ENCODE peak calls at places on chromosomes 13 and 19, in five cellular contexts. V, T, A, E and S are unnamed samples.

GRCh38 chr19:44401108-44401786 is at the start of gene ZNF285:
- DNase-seq in V (peak; percentile 84), T (peak; percentile 93), A (peak; percentile 97), E (peak; percentile 84), S (peak; percentile 90)

GRCh38 chr19:12126707-12127106 is 13.4 kb downstream of the ZNF20 start:
- DNase-seq in V (peak; percentile 24), T (no peak), A (no peak), E (no peak), S (no peak)

GRCh38 chr19:53537523-53538377 is at the start of gene ZNF331:
- DNase-seq in V (peak; percentile 39), T (peak; percentile 86), A (peak; percentile 72), E (peak; percentile 83), S (peak; percentile 69)

GRCh38 chr19:30606114-30607050 is 234.2 kb downstream of the ZNF536 start:
- DNase-seq in V (no peak), T (no peak), A (no peak), E (no peak), S (no peak)

GRCh38 chr13:46520188-46520587 is 32.8 kb upstream of the LRCH1 start:
- DNase-seq in V (no peak), T (no peak), A (no peak), E (no peak), S (no peak)

GRCh38 chr19:44003461-44004134 is 841 bp downstream of the ZNF230 start:
- DNase-seq in V (peak; percentile 8), T (no peak), A (no peak), E (no peak), S (no peak)

GRCh38 chr19:39032164-39032918 is at the start of gene FBXO27:
- DNase-seq in V (no peak), T (no peak), A (no peak), E (no peak), S (peak; percentile 67)

GRCh38 chr13:26656919-26657318 is 99.4 kb downstream of the WASF3 start:
- DNase-seq in V (peak; percentile 24), T (peak; percentile 43), A (peak; percentile 20), E (no peak), S (no peak)

GRCh38 chr19:16417660-16418596 is 53.8 kb downstream of the EPS15L1 start:
- DNase-seq in V (peak; percentile 30), T (peak; percentile 49), A (peak; percentile 35), E (peak; percentile 75), S (no peak)

GRCh38 chr19:5539431-5539833 is 28.3 kb downstream of the TINCR start:
- DNase-seq in V (no peak), T (no peak), A (no peak), E (no peak), S (no peak)

GRCh38 chr13:74103196-74103595 is 31.0 kb downstream of the KLF12 start:
- DNase-seq in V (no peak), T (no peak), A (no peak), E (no peak), S (no peak)

GRCh38 chr13:25177636-25178035 is 5.5 kb upstream of the AMER2 start:
- DNase-seq in V (no peak), T (no peak), A (no peak), E (no peak), S (no peak)

GRCh38 chr19:40193587-40193849 is 2.3 kb downstream of the MAP3K10 start:
- DNase-seq in V (no peak), T (no peak), A (peak; percentile 69), E (no peak), S (no peak)

GRCh38 chr19:40191836-40192646 is 815 bp downstream of the MAP3K10 start:
- DNase-seq in V (no peak), T (peak; percentile 45), A (peak; percentile 20), E (no peak), S (no peak)

GRCh38 chr19:40190891-40191835 is at the start of gene MAP3K10:
- DNase-seq in V (peak; percentile 53), T (peak; percentile 79), A (peak; percentile 73), E (peak; percentile 72), S (no peak)

GRCh38 chr19:40198272-40198990 is 7.2 kb downstream of the MAP3K10 start:
- DNase-seq in V (no peak), T (no peak), A (no peak), E (no peak), S (no peak)

GRCh38 chr19:40192758-40193586 is 1.7 kb downstream of the MAP3K10 start:
- DNase-seq in V (no peak), T (no peak), A (no peak), E (no peak), S (no peak)
- TF ChIP-seq CTCF in V (no peak), T (no peak), A (no peak), E (no peak), S (no peak)

GRCh38 chr13:106378263-106378662 is 157.2 kb downstream of the EFNB2 start:
- DNase-seq in V (no peak), T (no peak), A (no peak), E (no peak), S (no peak)
- TF ChIP-seq CTCF in V (no peak), T (no peak), A (no peak), E (no peak), S (no peak)

DNA sequence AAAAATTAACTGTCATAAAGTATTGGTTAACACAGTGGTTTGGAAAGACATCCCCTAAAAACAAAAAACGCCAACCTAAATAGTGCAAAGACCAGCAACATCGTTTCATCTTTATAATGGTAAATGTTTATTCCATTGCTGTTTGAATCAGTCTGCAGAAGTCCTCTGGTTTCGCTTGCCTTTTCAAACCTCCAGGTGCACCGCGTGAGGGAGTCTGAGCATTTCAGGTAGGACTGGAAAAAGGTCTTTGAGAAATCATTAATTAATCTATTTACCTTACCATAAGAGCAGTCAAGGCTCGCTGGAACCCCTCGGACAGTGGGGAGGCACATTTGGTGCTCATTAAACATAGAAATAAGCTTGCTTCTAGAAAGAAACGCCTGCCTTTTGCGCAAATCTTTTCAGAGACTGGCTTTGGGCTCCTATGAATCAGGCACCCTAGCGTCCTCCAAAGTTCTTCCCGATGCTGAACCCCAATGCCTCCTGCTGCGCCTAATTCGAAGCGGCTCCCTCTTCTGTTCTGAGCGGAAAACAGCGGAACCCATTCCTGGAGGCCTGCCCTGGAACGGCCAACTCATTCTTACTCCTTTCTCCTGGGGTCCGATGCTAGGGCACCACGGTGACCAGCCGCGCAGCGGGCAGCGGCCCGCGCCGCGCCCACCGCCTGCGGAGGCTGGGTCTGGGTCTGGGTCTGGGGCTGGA is 942 bp upstream of the MTUS2 start:
- DNase-seq in V (no peak), T (no peak), A (peak; percentile 24), E (no peak), S (no peak)
- TF ChIP-seq CTCF in V (no peak), T (no peak), A (peak; percentile 24), E (no peak), S (no peak)

DNA sequence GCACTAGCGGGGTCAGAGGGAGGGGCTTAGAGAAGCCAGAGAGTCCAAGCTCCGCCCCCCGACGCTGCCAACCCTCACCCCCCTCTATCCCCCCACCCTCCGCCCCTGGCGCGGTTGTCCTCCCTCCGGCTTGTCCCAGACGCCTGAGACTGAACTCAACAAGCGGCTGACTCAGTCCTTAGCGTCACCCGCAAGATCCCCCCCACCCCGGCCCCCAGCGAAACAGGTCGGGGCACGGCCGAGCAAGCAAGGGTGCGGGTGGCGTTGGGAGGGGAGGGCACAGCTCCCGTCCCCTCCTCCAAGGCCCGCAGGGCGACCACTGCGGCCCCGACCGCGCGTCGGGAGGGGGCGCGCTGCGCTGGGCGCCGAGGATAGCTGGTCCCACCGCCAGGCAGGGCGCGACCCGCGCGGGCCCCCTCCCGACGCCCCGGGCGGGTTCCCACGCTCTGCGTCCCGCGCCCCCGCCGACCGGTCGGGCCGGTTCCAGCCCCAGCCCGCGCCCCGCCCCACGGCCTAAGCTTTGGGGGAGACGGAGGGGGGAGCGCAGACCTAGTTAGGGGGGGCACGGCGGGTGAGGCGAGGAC is 5.3 kb downstream of the NOTCH3 start:
- DNase-seq in V (no peak), T (no peak), A (peak; percentile 58), E (peak; percentile 56), S (peak; percentile 93)
- TF ChIP-seq CTCF in V (peak; percentile 51), T (no peak), A (no peak), E (no peak), S (peak; percentile 14)

GRCh38 chr19:18439910-18440237 is 1.9 kb upstream of the ISYNA1 start:
- DNase-seq in V (no peak), T (no peak), A (no peak), E (no peak), S (no peak)

GRCh38 chr19:18437481-18438330 is at the start of gene ISYNA1:
- DNase-seq in V (peak; percentile 14), T (peak; percentile 62), A (no peak), E (peak; percentile 62), S (no peak)

GRCh38 chr19:18438331-18439024 is 545 bp upstream of the ISYNA1 start:
- DNase-seq in V (peak; percentile 63), T (peak; percentile 52), A (no peak), E (no peak), S (no peak)

GRCh38 chr19:18440421-18440877 is 2.5 kb upstream of the ISYNA1 start:
- DNase-seq in V (peak; percentile 57), T (no peak), A (no peak), E (no peak), S (no peak)

DNA sequence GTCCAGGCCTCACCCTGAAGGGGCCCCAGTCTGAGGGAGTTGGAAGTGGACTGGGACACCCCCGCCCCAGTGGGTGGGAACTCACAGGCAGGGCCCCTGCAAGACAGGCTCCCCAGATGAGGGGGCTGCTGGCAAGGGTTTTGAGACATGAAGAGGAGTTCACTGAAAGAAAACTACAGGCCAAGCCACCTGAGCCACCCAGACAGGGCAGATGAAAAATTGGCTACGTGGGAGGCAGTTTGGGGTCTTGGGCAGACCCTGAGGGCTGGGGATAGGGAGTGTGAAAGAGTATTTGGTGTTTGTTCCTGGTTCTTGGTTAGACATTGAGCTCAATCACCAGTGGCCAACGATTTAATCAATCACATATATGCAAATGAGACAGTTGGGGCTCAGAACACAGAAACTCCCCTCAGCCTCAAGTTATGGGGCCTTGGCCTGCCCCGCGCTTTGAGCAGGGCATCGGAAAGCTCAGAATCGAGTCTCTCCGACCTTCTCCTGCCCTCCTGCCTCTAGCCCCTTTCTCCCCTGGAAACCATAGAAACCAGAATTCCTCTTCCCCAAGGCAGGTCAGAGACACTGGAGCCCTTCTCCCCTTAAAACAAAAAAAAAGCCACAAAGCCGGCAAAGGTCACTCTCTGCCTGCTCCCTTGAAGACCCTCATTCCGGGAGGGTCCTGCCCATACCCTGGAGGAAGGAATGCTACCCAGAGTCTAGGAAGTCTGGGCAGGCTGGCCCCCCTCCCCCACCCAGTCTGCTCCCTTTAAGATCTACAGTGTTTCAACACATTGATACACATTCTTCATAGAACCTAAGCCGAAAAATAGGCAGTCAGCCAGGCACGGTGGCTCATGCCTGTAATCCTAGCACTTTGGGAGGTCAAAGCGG is 1.3 kb upstream of the ISYNA1 start:
- DNase-seq in V (peak; percentile 72), T (peak; percentile 50), A (peak; percentile 58), E (peak; percentile 58), S (no peak)
- TF ChIP-seq CTCF in V (no peak), T (no peak), A (no peak), E (no peak), S (no peak)